ENCODE peak calls at places on chromosomes 5 and 9, in four cellular contexts. O, E, X and Q are unnamed samples.

GRCh38 chr9:38227656-38228055 is 158.6 kb upstream of the SHB start:
- DNase-seq in O (peak), E (no peak), X (no peak), Q (no peak)

GRCh38 chr9:136833381-136834142 is 8.7 kb upstream of the AJM1 start:
- DNase-seq in O (no peak), E (no peak), X (no peak), Q (no peak)

GRCh38 chr5:32233696-32234447 is 59.8 kb upstream of the GOLPH3 start:
- DNase-seq in O (no peak), E (no peak), X (no peak), Q (peak)

GRCh38 chr9:33273972-33274328 is 9.1 kb downstream of the CHMP5 start:
- DNase-seq in O (no peak), E (no peak), X (no peak), Q (no peak)

GRCh38 chr9:22041329-22041728 is 32.2 kb upstream of the CDKN2B start:
- DNase-seq in O (no peak), E (no peak), X (no peak), Q (no peak)

GRCh38 chr5:120779674-120780073 is 315.6 kb downstream of the PRR16 start:
- DNase-seq in O (no peak), E (no peak), X (no peak), Q (peak)

GRCh38 chr5:58849995-58850667 is 267.3 kb downstream of the RAB3C start:
- DNase-seq in O (peak), E (no peak), X (no peak), Q (peak)

GRCh38 chr5:102090770-102091169 is 205.3 kb downstream of the SLCO4C1 start:
- DNase-seq in O (peak), E (no peak), X (no peak), Q (peak)

GRCh38 chr9:32468740-32469139 is 57.3 kb downstream of the RIGI start:
- DNase-seq in O (no peak), E (no peak), X (no peak), Q (peak)

GRCh38 chr5:113917997-113918396 is 404.5 kb downstream of the YTHDC2 start:
- DNase-seq in O (no peak), E (no peak), X (no peak), Q (peak)

GRCh38 chr5:51414516-51414915 is 31.3 kb downstream of the ISL1 start:
- DNase-seq in O (no peak), E (no peak), X (no peak), Q (no peak)

GRCh38 chr5:169460123-169460522 is 123.5 kb upstream of the SPDL1 start:
- DNase-seq in O (no peak), E (no peak), X (no peak), Q (no peak)
- TF ChIP-seq JUND in O (no peak), E (no peak), X (no peak), Q (no peak)

DNA sequence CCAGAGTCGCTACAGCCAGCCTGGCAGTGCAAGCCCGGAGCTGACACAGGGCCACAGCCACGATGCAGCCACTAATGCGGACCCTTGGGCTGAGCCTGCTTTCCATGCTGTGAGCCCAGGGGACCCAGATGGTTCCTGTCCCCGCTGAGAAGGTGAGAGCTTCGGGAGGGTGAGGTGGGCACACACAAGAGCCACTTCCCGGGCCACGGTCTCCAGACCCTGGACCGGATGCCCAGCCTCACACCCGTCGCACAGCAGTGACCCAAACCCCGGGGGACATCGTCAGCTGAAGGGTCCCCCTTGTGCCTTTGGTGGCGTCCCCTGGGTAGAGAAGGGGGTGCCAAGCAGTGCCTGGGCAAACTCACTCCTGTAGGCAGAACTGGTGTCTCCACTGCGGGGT is 13.4 kb downstream of the PAEP start:
- DNase-seq in O (no peak), E (no peak), X (no peak), Q (no peak)
- TF ChIP-seq JUND in O (no peak), E (no peak), X (no peak), Q (no peak)

DNA sequence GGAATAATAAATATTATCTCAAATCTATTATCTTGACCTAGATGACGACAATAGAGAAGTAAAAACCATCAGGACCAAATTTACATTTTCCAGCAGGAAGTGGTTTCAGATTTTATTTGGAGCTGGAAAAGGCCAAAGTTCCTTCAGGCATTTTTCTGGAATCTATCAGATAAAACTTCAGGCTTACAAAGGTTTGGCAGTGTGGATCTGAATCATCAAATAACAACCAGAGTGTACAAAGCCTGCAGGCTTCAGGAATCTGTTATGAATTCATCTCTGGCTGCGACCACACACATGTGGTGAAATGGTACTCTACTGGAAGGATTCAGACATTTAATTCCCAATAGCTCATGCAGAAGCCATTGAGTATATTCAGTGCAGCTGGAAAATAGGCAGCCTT is 726.4 kb upstream of the GRAMD2B start:
- DNase-seq in O (peak), E (no peak), X (no peak), Q (no peak)
- TF ChIP-seq JUND in O (peak), E (no peak), X (no peak), Q (no peak)

GRCh38 chr5:14144586-14145355 is 1.6 kb downstream of the TRIO start:
- DNase-seq in O (peak), E (peak), X (no peak), Q (peak)
- TF ChIP-seq JUND in O (no peak), E (no peak), X (no peak), Q (no peak)

GRCh38 chr5:140214831-140215230 is 39.8 kb downstream of the CYSTM1 start:
- DNase-seq in O (no peak), E (no peak), X (no peak), Q (no peak)

GRCh38 chr5:140213370-140213983 is 38.5 kb downstream of the CYSTM1 start:
- DNase-seq in O (no peak), E (no peak), X (no peak), Q (no peak)

GRCh38 chr5:140219068-140219971 is 44.3 kb downstream of the CYSTM1 start:
- DNase-seq in O (no peak), E (no peak), X (no peak), Q (no peak)

GRCh38 chr5:140217299-140218026 is 42.5 kb downstream of the CYSTM1 start:
- DNase-seq in O (no peak), E (no peak), X (no peak), Q (no peak)

GRCh38 chr5:140216468-140217074 is 41.6 kb downstream of the CYSTM1 start:
- DNase-seq in O (no peak), E (no peak), X (no peak), Q (no peak)
- TF ChIP-seq JUND in O (no peak), E (no peak), X (no peak), Q (no peak)

GRCh38 chr9:125325821-125326220 is 64.2 kb downstream of the GAPVD1 start:
- DNase-seq in O (no peak), E (no peak), X (no peak), Q (no peak)

GRCh38 chr9:125330587-125330986 is 69.0 kb downstream of the GAPVD1 start:
- DNase-seq in O (no peak), E (no peak), X (no peak), Q (no peak)

GRCh38 chr9:125332527-125332926 is 70.9 kb downstream of the GAPVD1 start:
- DNase-seq in O (no peak), E (peak), X (no peak), Q (no peak)

DNA sequence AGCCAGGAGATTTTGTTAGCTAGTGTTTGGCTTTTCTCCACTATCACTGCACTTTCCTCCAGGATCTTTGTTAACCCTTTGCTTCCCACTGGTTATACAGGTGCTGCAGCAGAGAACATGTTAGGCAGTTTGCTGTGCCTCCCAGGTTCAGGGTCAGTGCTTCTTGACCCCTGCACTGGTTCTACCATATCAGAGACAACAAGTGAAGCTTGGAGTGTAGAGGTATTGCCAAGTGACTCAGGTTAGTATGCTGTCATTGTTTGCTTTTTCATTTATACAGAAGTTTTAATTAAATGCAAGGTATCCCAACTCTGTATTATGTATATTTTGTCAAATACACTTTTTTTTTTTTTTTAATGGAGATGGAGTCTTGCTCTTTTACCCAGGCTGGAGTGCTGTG is 68.4 kb downstream of the GAPVD1 start:
- DNase-seq in O (no peak), E (no peak), X (no peak), Q (no peak)
- TF ChIP-seq JUND in O (no peak), E (no peak), X (no peak), Q (no peak)

DNA sequence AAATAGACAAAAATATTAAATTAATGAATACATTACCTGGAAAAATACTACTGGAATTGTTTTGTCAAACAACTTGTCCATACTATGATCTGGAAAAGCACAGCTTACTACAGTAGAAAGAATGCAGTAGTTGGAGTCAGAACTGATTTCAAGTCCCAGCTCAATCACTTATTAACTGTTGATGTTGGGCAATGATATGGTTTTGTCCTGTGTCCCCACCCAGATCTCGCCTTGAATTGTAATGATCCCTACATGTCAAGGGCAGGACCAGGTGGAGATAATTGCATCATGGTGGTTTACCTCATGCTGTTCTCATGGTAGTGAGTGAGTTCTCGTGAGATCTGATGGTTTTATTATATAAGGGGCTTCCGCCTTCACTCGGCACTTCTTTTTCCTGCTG is 247.5 kb downstream of the CD180 start:
- DNase-seq in O (no peak), E (no peak), X (no peak), Q (no peak)
- TF ChIP-seq JUND in O (no peak), E (no peak), X (no peak), Q (no peak)

GRCh38 chr5:91419571-91420537 is 36.7 kb upstream of the ARRDC3 start:
- DNase-seq in O (peak), E (no peak), X (no peak), Q (peak)

GRCh38 chr5:91419136-91419535 is 36.0 kb upstream of the ARRDC3 start:
- DNase-seq in O (no peak), E (no peak), X (no peak), Q (no peak)

GRCh38 chr5:91420879-91421278 is 37.8 kb upstream of the ARRDC3 start:
- DNase-seq in O (no peak), E (no peak), X (no peak), Q (no peak)

GRCh38 chr5:91418158-91418557 is 35.0 kb upstream of the ARRDC3 start:
- DNase-seq in O (no peak), E (no peak), X (no peak), Q (peak)

DNA sequence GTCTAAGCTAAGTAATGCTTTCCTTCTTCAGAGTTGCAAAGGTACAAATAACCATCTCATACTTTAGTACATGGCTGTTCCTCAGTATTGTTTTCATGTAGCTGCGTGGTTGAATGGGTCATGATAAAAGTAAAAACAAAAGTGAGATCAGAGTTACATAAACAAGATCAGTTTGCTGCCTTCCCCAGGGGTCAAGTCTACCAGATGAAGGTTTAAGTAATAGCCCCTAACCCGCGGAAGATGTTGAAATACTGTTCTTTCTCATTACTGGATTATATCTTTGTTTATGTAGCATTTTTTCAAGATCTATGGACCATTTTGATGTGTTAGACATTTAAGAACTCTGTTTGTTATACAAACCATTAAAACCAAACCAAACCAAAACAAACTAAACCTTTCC is 34.1 kb upstream of the ARRDC3 start:
- DNase-seq in O (no peak), E (no peak), X (no peak), Q (no peak)
- TF ChIP-seq JUND in O (no peak), E (no peak), X (no peak), Q (no peak)

GRCh38 chr5:138389332-138389731 is 36.8 kb downstream of the KDM3B start:
- DNase-seq in O (no peak), E (no peak), X (no peak), Q (no peak)

GRCh38 chr5:138386290-138386689 is 33.8 kb downstream of the KDM3B start:
- DNase-seq in O (no peak), E (no peak), X (no peak), Q (no peak)

DNA sequence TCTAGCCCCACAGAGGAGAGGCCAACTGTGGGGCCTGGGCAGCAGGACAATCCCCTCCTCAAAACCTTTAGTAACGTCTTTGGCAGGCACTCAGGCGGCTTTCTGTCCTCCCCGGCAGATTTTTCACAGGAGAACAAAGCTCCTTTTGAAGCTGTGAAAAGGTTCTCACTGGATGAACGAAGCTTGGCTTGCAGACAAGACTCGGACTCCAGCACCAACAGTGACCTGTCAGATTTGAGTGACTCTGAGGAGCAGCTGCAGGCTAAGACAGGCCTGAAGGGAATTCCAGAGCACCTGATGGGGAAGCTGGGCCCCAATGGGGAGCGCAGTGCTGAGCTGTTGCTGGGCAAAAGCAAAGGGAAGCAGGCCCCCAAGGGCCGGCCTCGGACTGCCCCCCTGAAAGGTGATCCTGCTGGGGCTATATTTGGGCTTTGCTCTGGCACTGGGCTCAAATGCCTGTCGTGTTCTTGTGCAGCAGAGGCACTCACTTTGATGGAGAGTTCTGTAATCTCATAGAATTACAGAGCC is 39.4 kb downstream of the KDM3B start:
- DNase-seq in O (no peak), E (no peak), X (no peak), Q (no peak)
- TF ChIP-seq JUND in O (no peak), E (no peak), X (no peak), Q (no peak)

DNA sequence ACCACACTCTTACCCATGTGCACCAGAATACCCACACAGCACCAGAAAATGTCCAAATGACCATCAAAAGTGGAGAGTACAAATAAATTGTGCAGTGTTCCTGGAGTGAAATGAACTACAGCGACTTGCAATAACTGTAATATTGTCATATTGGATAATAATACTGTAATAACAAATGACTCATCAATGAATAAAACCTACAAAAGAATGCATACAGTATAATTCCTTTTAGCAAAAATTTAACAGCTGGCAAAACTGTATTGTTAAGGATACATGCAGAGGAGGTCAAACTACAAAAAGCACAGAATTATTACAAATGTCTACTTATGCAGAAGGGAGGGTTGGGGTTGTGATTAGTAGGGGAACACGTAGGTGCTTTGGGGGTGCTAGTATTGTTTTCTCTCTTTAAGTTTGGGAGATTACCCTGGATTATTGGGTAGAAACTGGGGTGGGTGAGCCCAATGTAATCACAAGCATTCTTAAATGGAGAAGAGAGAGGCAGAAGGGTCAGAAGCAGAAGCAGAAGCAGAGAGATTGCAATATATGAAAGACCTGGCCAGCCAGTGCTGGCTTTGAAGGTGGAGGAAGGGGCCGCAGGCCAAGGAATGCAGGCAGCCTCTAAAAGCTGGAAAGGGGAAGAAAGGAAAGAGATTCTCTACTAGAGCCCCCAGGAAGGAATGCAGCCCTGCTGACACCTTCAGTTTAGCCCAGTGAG is 21.8 kb downstream of the IRF1 start:
- DNase-seq in O (no peak), E (no peak), X (no peak), Q (no peak)
- TF ChIP-seq JUND in O (no peak), E (no peak), X (no peak), Q (no peak)